ENCODE peak calls at places on chromosomes 4 and X, in eight cellular contexts. U is choroid plexus epithelial cell, Q is esophagus squamous epithelium, K is BE2C, J is PC-3, F is astrocyte of the spinal cord, B is HCT116, P is GM10248. A is an unnamed sample.

GRCh38 chr4:66927937-66928336 is 617.4 kb downstream of the CENPC start:
- DNase-seq in U (no peak), Q (no peak), K (no peak), J (no peak), F (no peak), B (no peak), P (no peak), A (no peak)

GRCh38 chr4:3850128-3850527 is 83.9 kb downstream of the ADRA2C start:
- DNase-seq in U (no peak), Q (no peak), K (no peak), J (no peak), F (no peak), B (no peak), P (no peak), A (no peak)

GRCh38 chrX:17613979-17614572 is 123.2 kb upstream of the SCML1 start:
- DNase-seq in U (peak), Q (no peak), K (no peak), J (peak), F (peak), B (no peak), P (no peak), A (peak)

GRCh38 chr4:78601013-78601412 is 49.4 kb downstream of the ANXA3 start:
- DNase-seq in U (no peak), Q (no peak), K (peak), J (no peak), F (no peak), B (no peak), P (peak), A (no peak)

GRCh38 chrX:45771114-45771513 is 570.4 kb upstream of the DIPK2B start:
- DNase-seq in U (peak), Q (no peak), K (no peak), J (peak), F (peak), B (peak), P (no peak), A (peak)

GRCh38 chrX:134237363-134237702 is 351 bp downstream of the CCDC160 start:
- DNase-seq in U (no peak), Q (no peak), K (no peak), J (no peak), F (no peak), B (no peak), P (no peak), A (no peak)

GRCh38 chrX:153827903-153828302 is 2.4 kb downstream of the PDZD4 start:
- DNase-seq in U (no peak), Q (no peak), K (no peak), J (no peak), F (no peak), B (no peak), P (no peak), A (no peak)

GRCh38 chr4:41506071-41506470 is 31.9 kb upstream of the LIMCH1 start:
- DNase-seq in U (no peak), Q (no peak), K (no peak), J (peak), F (no peak), B (no peak), P (no peak), A (no peak)

GRCh38 chr4:137421796-137422195 is 110.5 kb downstream of the PCDH18 start:
- DNase-seq in U (peak), Q (no peak), K (no peak), J (no peak), F (peak), B (no peak), P (no peak), A (peak)

GRCh38 chr4:122480023-122480422 is 23.5 kb upstream of the IL2 start:
- DNase-seq in U (peak), Q (no peak), K (no peak), J (peak), F (peak), B (no peak), P (no peak), A (peak)

GRCh38 chrX:281166-281999 is at the start of gene PLCXD1:
- DNase-seq in U (peak), Q (no peak), K (peak), J (no peak), F (peak), B (no peak), P (peak), A (no peak)

GRCh38 chrX:70664726-70665125 is 220.1 kb downstream of the DLG3 start:
- DNase-seq in U (peak), Q (no peak), K (no peak), J (peak), F (peak), B (peak), P (peak), A (peak)

GRCh38 chr4:57154926-57155325 is 44.7 kb upstream of the IGFBP7 start:
- DNase-seq in U (no peak), Q (no peak), K (no peak), J (no peak), F (no peak), B (no peak), P (no peak), A (no peak)

GRCh38 chr4:89992744-89993143 is 98.1 kb downstream of the MMRN1 start:
- DNase-seq in U (no peak), Q (no peak), K (no peak), J (no peak), F (no peak), B (no peak), P (no peak), A (no peak)

GRCh38 chr4:168474660-168475320 is 5.5 kb downstream of the DDX60L start:
- DNase-seq in U (no peak), Q (no peak), K (no peak), J (no peak), F (no peak), B (no peak), P (no peak), A (no peak)

GRCh38 chr4:116092961-116093360 is 979.5 kb upstream of the NDST4 start:
- DNase-seq in U (no peak), Q (no peak), K (no peak), J (peak), F (no peak), B (no peak), P (no peak), A (no peak)

GRCh38 chrX:34734383-34734782 is 77.3 kb upstream of the TMEM47 start:
- DNase-seq in U (peak), Q (no peak), K (no peak), J (peak), F (peak), B (no peak), P (no peak), A (no peak)

GRCh38 chrX:63514575-63514967 is 163.4 kb upstream of the SPIN4 start:
- DNase-seq in U (peak), Q (no peak), K (no peak), J (no peak), F (no peak), B (no peak), P (no peak), A (no peak)

GRCh38 chrX:155071694-155072215 is 447 bp downstream of the BRCC3 start:
- DNase-seq in U (peak), Q (no peak), K (no peak), J (no peak), F (no peak), B (no peak), P (no peak), A (peak)

GRCh38 chr4:88522702-88523324 is 763 bp downstream of the PYURF start:
- DNase-seq in U (peak), Q (no peak), K (peak), J (peak), F (peak), B (no peak), P (peak), A (peak)

GRCh38 chrX:53184836-53185235 is 40.2 kb downstream of the KDM5C start:
- DNase-seq in U (peak), Q (no peak), K (no peak), J (no peak), F (peak), B (no peak), P (no peak), A (no peak)

GRCh38 chrX:115021121-115021520 is 3.7 kb upstream of the IL13RA2 start:
- DNase-seq in U (no peak), Q (no peak), K (no peak), J (no peak), F (no peak), B (no peak), P (no peak), A (no peak)

GRCh38 chr4:6420972-6421371 is 51.4 kb downstream of the PPP2R2C start:
- DNase-seq in U (no peak), Q (no peak), K (no peak), J (no peak), F (no peak), B (no peak), P (no peak), A (no peak)

GRCh38 chrX:2566044-2566443 is 65.3 kb upstream of the DHRSX start:
- DNase-seq in U (no peak), Q (no peak), K (no peak), J (no peak), F (no peak), B (no peak), P (no peak), A (no peak)

GRCh38 chrX:11836284-11836683 is 78.2 kb downstream of the MSL3 start:
- DNase-seq in U (no peak), Q (no peak), K (no peak), J (no peak), F (no peak), B (no peak), P (no peak), A (no peak)

GRCh38 chrX:50614460-50614859 is 143.8 kb upstream of the DGKK start:
- DNase-seq in U (no peak), Q (no peak), K (no peak), J (no peak), F (no peak), B (no peak), P (no peak), A (no peak)

GRCh38 chr4:175435437-175435836 is 376.6 kb downstream of the GPM6A start:
- DNase-seq in U (no peak), Q (no peak), K (peak), J (no peak), F (no peak), B (no peak), P (no peak), A (peak)

GRCh38 chrX:33138677-33139249 is 72.6 kb downstream of the DMD start:
- DNase-seq in U (peak), Q (no peak), K (no peak), J (peak), F (peak), B (no peak), P (no peak), A (no peak)

GRCh38 chr4:12179264-12179616 is 750.5 kb upstream of the HS3ST1 start:
- DNase-seq in U (no peak), Q (no peak), K (no peak), J (no peak), F (no peak), B (no peak), P (no peak), A (no peak)

GRCh38 chr4:83535520-83535944 is 376 bp upstream of the GPAT3 start:
- DNase-seq in U (peak), Q (no peak), K (peak), J (peak), F (peak), B (peak), P (no peak), A (peak)

GRCh38 chr4:68906238-68907137 is 45.1 kb downstream of the UGT2A3 start:
- DNase-seq in U (no peak), Q (no peak), K (no peak), J (no peak), F (no peak), B (no peak), P (no peak), A (no peak)

GRCh38 chrX:40418413-40419195 is 162.2 kb upstream of the ATP6AP2 start:
- DNase-seq in U (no peak), Q (no peak), K (no peak), J (peak), F (peak), B (no peak), P (no peak), A (peak)

GRCh38 chr4:141046255-141046654 is 87.0 kb downstream of the RNF150 start:
- DNase-seq in U (peak), Q (no peak), K (no peak), J (peak), F (peak), B (no peak), P (no peak), A (no peak)

GRCh38 chr4:6386091-6386490 is 86.3 kb downstream of the PPP2R2C start:
- DNase-seq in U (no peak), Q (no peak), K (no peak), J (no peak), F (no peak), B (no peak), P (no peak), A (no peak)

GRCh38 chr4:7698586-7698985 is 241.1 kb downstream of the AFAP1 start:
- DNase-seq in U (no peak), Q (no peak), K (no peak), J (no peak), F (no peak), B (no peak), P (no peak), A (no peak)

GRCh38 chrX:139429913-139430312 is 100.6 kb upstream of the F9 start:
- DNase-seq in U (no peak), Q (no peak), K (no peak), J (peak), F (no peak), B (no peak), P (no peak), A (no peak)

GRCh38 chrX:46959985-46960700 is 47.9 kb downstream of the JADE3 start:
- DNase-seq in U (no peak), Q (no peak), K (no peak), J (no peak), F (no peak), B (no peak), P (no peak), A (no peak)

GRCh38 chr4:137471461-137471860 is 60.8 kb downstream of the PCDH18 start:
- DNase-seq in U (no peak), Q (no peak), K (no peak), J (peak), F (no peak), B (no peak), P (no peak), A (no peak)

GRCh38 chr4:2393353-2394270 is 24.8 kb downstream of the ZFYVE28 start:
- DNase-seq in U (peak), Q (no peak), K (no peak), J (no peak), F (no peak), B (no peak), P (peak), A (no peak)
- TF ChIP-seq CTCF in U (peak), Q (no peak), K (no peak), J (no peak), F (no peak), B (no peak), P (no peak), A (no peak)

GRCh38 chrX:130552444-130553073 is 150.8 kb downstream of the RBMX2 start:
- DNase-seq in U (no peak), Q (no peak), K (no peak), J (no peak), F (no peak), B (no peak), P (no peak), A (no peak)
- TF ChIP-seq CTCF in U (no peak), Q (no peak), K (no peak), J (no peak), F (no peak), B (no peak), P (no peak), A (no peak)

GRCh38 chr4:104693601-104694201 is 199.0 kb upstream of the CXXC4 start:
- DNase-seq in U (peak), Q (no peak), K (no peak), J (peak), F (peak), B (peak), P (no peak), A (peak)
- TF ChIP-seq CTCF in U (no peak), Q (peak), K (peak), J (peak), F (peak), B (peak), P (no peak), A (peak)

DNA sequence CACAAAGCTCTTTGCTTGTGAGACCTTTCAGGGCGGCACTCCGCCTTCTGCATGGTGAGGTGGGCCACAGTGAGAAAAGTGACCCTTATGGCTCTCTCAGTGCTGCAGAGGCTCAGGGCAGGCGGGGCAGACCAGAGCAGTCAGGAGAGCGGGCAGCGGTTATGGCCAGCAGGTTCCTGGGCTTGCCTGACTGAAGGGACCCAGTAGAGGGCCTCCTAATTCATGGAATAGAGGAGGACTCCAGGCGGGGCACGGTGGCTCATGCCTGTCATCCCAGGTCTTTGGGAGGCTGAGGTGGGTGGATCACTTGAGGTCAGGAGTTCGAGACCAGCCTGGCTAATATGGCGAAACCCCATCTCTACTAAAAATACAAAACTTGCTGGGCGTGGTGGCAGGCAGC is 91.4 kb downstream of the CLNK start:
- DNase-seq in U (peak), Q (no peak), K (no peak), J (peak), F (no peak), B (peak), P (no peak), A (no peak)
- TF ChIP-seq CTCF in U (peak), Q (no peak), K (no peak), J (no peak), F (no peak), B (peak), P (no peak), A (no peak)

GRCh38 chrX:23901805-23902204 is 5.9 kb downstream of the APOO start:
- DNase-seq in U (peak), Q (peak), K (peak), J (peak), F (peak), B (peak), P (peak), A (peak)
- TF ChIP-seq CTCF in U (peak), Q (peak), K (peak), J (peak), F (peak), B (peak), P (peak), A (peak)

DNA sequence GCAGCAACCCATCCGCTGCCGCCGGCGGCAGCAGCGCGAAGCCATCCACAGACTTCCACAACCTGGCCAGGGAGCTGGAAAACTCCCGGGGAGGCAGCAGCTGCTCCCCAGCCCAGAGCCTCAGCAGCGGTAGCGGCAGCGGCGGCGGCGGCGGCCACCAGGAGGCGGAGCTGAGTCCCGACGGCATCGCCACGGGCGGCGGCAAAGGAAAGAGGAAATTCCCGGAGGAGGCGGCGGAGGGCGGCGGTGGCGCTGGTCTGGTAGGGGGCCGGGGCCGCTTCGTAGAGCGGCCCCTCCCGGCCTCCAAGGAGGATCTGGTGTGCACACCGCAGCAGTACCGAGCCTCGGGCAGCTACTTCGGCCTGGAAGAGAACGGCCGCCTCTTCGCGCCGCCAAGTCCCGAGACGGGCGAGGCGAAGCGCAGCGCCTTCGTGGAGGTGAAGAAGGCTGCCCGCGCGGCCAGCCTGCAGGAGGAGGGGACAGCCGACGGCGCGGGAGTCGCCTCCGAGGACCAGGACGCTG is 4.9 kb downstream of the PRDM8 start:
- DNase-seq in U (peak), Q (peak), K (peak), J (peak), F (peak), B (no peak), P (peak), A (peak)
- TF ChIP-seq CTCF in U (peak), Q (peak), K (no peak), J (peak), F (peak), B (peak), P (peak), A (peak)

GRCh38 chrX:19334945-19335626 is 8.6 kb upstream of the PDHA1 start:
- DNase-seq in U (peak), Q (no peak), K (peak), J (peak), F (peak), B (peak), P (peak), A (peak)
- TF ChIP-seq CTCF in U (peak), Q (no peak), K (peak), J (peak), F (peak), B (peak), P (peak), A (peak)

GRCh38 chrX:110442631-110443030 is 84.0 kb downstream of the RTL9 start:
- DNase-seq in U (peak), Q (no peak), K (peak), J (peak), F (peak), B (no peak), P (no peak), A (peak)
- TF ChIP-seq CTCF in U (peak), Q (no peak), K (peak), J (peak), F (peak), B (peak), P (no peak), A (peak)

DNA sequence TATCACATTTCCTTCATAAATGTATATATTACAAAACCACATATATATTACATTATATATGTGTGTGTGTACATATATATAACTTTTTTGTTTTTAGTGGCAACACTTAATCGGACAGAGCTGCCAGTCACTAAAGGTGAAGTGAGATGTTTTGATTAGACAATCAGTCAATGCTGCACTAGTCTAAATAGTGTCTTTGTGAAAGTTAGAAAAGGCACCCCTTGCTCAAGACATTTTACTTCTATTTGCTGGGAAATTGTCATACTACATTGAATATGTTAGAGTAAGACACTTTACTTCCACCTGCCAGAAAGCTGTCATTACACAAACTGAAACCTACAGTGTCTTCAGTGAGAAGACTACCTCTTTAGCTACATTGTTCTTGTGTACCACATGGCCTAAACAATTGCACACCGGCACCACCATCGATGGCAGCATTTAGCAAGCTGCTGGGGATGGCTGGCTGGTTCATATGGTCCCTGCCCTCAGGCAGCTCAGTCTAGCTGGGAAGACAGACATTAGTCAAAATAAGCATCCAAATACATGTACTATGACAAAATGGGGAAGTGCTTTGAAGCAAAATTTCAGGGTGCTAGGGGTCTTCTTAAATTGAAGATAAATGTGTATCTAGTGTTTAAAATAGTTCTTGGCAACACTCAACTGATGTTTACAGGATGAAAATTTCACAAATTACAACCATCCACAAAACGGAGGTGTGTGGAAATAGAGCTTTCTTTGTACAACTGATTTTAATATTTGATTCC is 148.1 kb upstream of the GATB start:
- DNase-seq in U (no peak), Q (no peak), K (no peak), J (no peak), F (no peak), B (no peak), P (peak), A (no peak)
- TF ChIP-seq CTCF in U (no peak), Q (no peak), K (no peak), J (no peak), F (no peak), B (no peak), P (no peak), A (no peak)

A was measured in NB4.